ENCODE peak calls at places on chromosomes 3 and 15, in eight cellular contexts. L is iPS-NIHi11; D is COR-L47; Z is HS-27A; X is retina; M is LoVo; A is activated naive CD8-positive, alpha-beta T cell treated with anti-CD3 and anti-CD28 coated beads for 36 hours; T is H9. E is an unnamed sample.

GRCh38 chr15:63872759-63873510 is 39.2 kb upstream of the HERC1 start:
- DNase-seq in Z (no peak), D (no peak), X (no peak), A (no peak), T (no peak), M (no peak), L (no peak), E (no peak)

GRCh38 chr15:31268911-31269784 is 57.5 kb upstream of the KLF13 start:
- DNase-seq in D (no peak), X (no peak), Z (no peak), M (peak), A (no peak), L (peak), T (no peak), E (no peak)

GRCh38 chr3:177084616-177085015 is 112.7 kb downstream of the TBL1XR1 start:
- DNase-seq in Z (no peak), A (no peak), M (no peak), D (no peak), X (no peak), L (no peak), T (no peak), E (no peak)

GRCh38 chr3:23685484-23686258 is 120.1 kb upstream of the UBE2E1 start:
- DNase-seq in D (no peak), X (no peak), Z (peak), M (peak), T (no peak), A (no peak), L (peak), E (no peak)

GRCh38 chr3:152284906-152285305 is 16.2 kb downstream of the MBNL1 start:
- DNase-seq in L (no peak), Z (no peak), M (no peak), T (no peak), D (no peak), A (no peak), X (no peak), E (no peak)

GRCh38 chr3:12969487-12969886 is 103.7 kb downstream of the IQSEC1 start:
- DNase-seq in A (no peak), L (no peak), T (no peak), X (no peak), Z (no peak), M (no peak), D (no peak), E (no peak)

GRCh38 chr3:64033033-64033432 is 9.7 kb upstream of the PSMD6 start:
- DNase-seq in X (no peak), Z (no peak), T (no peak), M (no peak), D (no peak), A (no peak), L (no peak), E (no peak)

GRCh38 chr3:154062513-154062912 is 58.7 kb upstream of the ARHGEF26 start:
- DNase-seq in L (no peak), Z (no peak), M (no peak), D (no peak), T (peak), A (no peak), X (no peak), E (no peak)

GRCh38 chr3:134064081-134064480 is 34.4 kb upstream of the SLCO2A1 start:
- DNase-seq in Z (no peak), A (no peak), M (no peak), T (no peak), L (no peak), X (no peak), D (no peak), E (no peak)

GRCh38 chr3:82376883-82377282 is 615.4 kb upstream of the GBE1 start:
- DNase-seq in L (no peak), D (no peak), M (no peak), T (no peak), A (no peak), Z (peak), X (no peak), E (no peak)